ENCODE peak calls at places on chromosomes 12 and 14, in nine cellular contexts. M, A, C, V, T, U, S, R and G are unnamed samples. For H3K36me3, the result is how much of the 10 kb centered on the place peaks cover.

GRCh38 chr12:101455685-101456084 is 19.5 kb upstream of the SPIC start:
- DNase-seq in U (no peak), R (no peak), A (peak), C (no peak), V (no peak), T (no peak), S (no peak), M (no peak), G (no peak)

GRCh38 chr12:49624919-49625577 is 1.7 kb downstream of the PRPF40B start:
- DNase-seq in R (no peak), C (no peak), V (no peak), U (no peak), M (peak), T (peak), S (no peak), A (no peak), G (no peak)

GRCh38 chr12:76037130-76038105 is 5.8 kb upstream of the PHLDA1 start:
- DNase-seq in T (peak), V (no peak), A (peak), M (peak), R (peak), U (no peak), S (peak), C (no peak), G (no peak)

GRCh38 chr12:104177663-104178501 is 37.7 kb upstream of the TXNRD1 start:
- DNase-seq in T (peak), U (peak), R (no peak), C (no peak), M (peak), A (no peak), S (peak), V (no peak), G (peak)

GRCh38 chr12:92552412-92553108 is 150.2 kb upstream of the PLEKHG7 start:
- DNase-seq in S (peak), M (no peak), T (peak), C (no peak), A (no peak), V (no peak), R (no peak), U (no peak), G (no peak)

GRCh38 chr14:38496092-38496491 is 240.2 kb upstream of the CLEC14A start:
- DNase-seq in T (no peak), A (no peak), V (no peak), C (no peak), S (no peak), U (no peak), R (no peak), M (no peak), G (no peak)

GRCh38 chr12:64747681-64748080 is 11.5 kb downstream of the GNS start:
- DNase-seq in A (no peak), S (no peak), V (no peak), M (no peak), C (no peak), U (no peak), T (no peak), R (no peak), G (no peak)

GRCh38 chr14:74710477-74710876 is 2.4 kb downstream of the AREL1 start:
- DNase-seq in M (no peak), A (no peak), S (no peak), V (no peak), R (no peak), T (no peak), C (no peak), U (no peak), G (no peak)

GRCh38 chr12:12333980-12334709 is 15.9 kb downstream of the MANSC1 start:
- DNase-seq in M (peak), V (peak), T (peak), R (peak), C (peak), U (no peak), S (peak), A (peak), G (peak)

GRCh38 chr12:95470300-95470699 is 3.7 kb upstream of the METAP2 start:
- DNase-seq in M (no peak), A (no peak), S (no peak), V (no peak), R (no peak), C (no peak), T (no peak), U (no peak), G (no peak)

GRCh38 chr12:27244680-27245005 is 557 bp downstream of the STK38L start:
- DNase-seq in U (no peak), C (no peak), M (no peak), A (no peak), T (peak), S (no peak), V (no peak), R (no peak), G (no peak)

GRCh38 chr14:90815817-90816662 is at the start of gene TTC7B:
- DNase-seq in C (peak), U (no peak), M (peak), R (no peak), T (peak), A (no peak), V (peak), S (peak), G (peak)

GRCh38 chr12:31749024-31749704 is 20.3 kb upstream of the AMN1 start:
- DNase-seq in M (peak), V (peak), T (peak), U (no peak), R (peak), A (peak), C (peak), S (peak), G (peak)

GRCh38 chr14:88166616-88167015 is 156.5 kb downstream of the KCNK10 start:
- DNase-seq in M (no peak), S (peak), U (no peak), V (no peak), R (no peak), A (no peak), C (no peak), T (peak), G (no peak)

GRCh38 chr14:54252072-54252730 is 144.6 kb upstream of the CDKN3 start:
- DNase-seq in S (peak), C (no peak), M (peak), V (no peak), R (no peak), A (no peak), U (no peak), T (peak), G (no peak)

GRCh38 chr12:90978117-90978770 is 23.3 kb upstream of the CCER1 start:
- DNase-seq in S (peak), R (no peak), V (no peak), C (no peak), A (no peak), T (peak), U (no peak), M (peak), G (no peak)

GRCh38 chr12:124391340-124392261 is 96.7 kb downstream of the RFLNA start:
- DNase-seq in M (peak), T (peak), A (no peak), V (peak), S (no peak), R (peak), C (peak), U (no peak), G (peak)

GRCh38 chr14:20848316-20848954 is 42.8 kb upstream of the RNASE3 start:
- DNase-seq in V (no peak), S (peak), R (no peak), A (no peak), U (no peak), T (peak), M (no peak), C (no peak), G (no peak)

GRCh38 chr12:119363037-119363436 is 28.5 kb downstream of the CCDC60 start:
- DNase-seq in A (no peak), R (no peak), M (no peak), S (no peak), C (no peak), U (no peak), V (no peak), T (no peak), G (no peak)

GRCh38 chr12:117662620-117663395 is 301.4 kb upstream of the NOS1 start:
- DNase-seq in U (no peak), R (no peak), M (no peak), A (no peak), C (no peak), S (no peak), T (no peak), V (no peak), G (no peak)

GRCh38 chr12:122079038-122079531 is 529 bp downstream of the MLXIP start:
- DNase-seq in C (peak), R (peak), U (no peak), S (peak), M (peak), V (peak), A (peak), T (no peak), G (no peak)

GRCh38 chr12:17661250-17661649 is 428.7 kb downstream of the RERGL start:
- DNase-seq in V (no peak), A (no peak), U (no peak), R (no peak), M (no peak), S (peak), T (no peak), C (no peak), G (no peak)

GRCh38 chr12:24109381-24110039 is 160.0 kb upstream of the SOX5 start:
- DNase-seq in M (peak), R (no peak), V (no peak), S (peak), A (no peak), C (peak), T (peak), U (no peak), G (no peak)

GRCh38 chr12:26185532-26186320 is 9.6 kb upstream of the SSPN start:
- DNase-seq in M (no peak), U (no peak), A (no peak), V (no peak), R (no peak), S (no peak), C (no peak), T (no peak), G (no peak)

GRCh38 chr12:53968214-53969127 is 4.5 kb upstream of the HOXC11 start:
- DNase-seq in V (peak), U (no peak), S (no peak), C (no peak), M (no peak), A (no peak), R (no peak), T (no peak), G (no peak)

GRCh38 chr12:48037267-48037915 is 33.1 kb upstream of the COL2A1 start:
- DNase-seq in R (no peak), A (no peak), V (no peak), M (peak), T (peak), S (peak), U (no peak), C (peak), G (no peak)

GRCh38 chr14:53355581-53356112 is 202.5 kb upstream of the DDHD1 start:
- DNase-seq in M (peak), S (peak), V (no peak), C (peak), A (no peak), R (no peak), U (no peak), T (peak), G (no peak)

GRCh38 chr12:43245947-43246346 is 306.1 kb downstream of the ADAMTS20 start:
- DNase-seq in S (no peak), T (no peak), C (no peak), U (no peak), V (no peak), M (no peak), A (no peak), R (no peak), G (no peak)

GRCh38 chr14:81311816-81312215 is 88.3 kb downstream of the STON2 start:
- DNase-seq in A (no peak), T (no peak), S (no peak), M (no peak), R (no peak), U (no peak), C (no peak), V (no peak), G (no peak)

GRCh38 chr12:94875525-94875924 is 128.0 kb downstream of the NDUFA12 start:
- DNase-seq in M (no peak), A (no peak), V (no peak), C (peak), T (no peak), U (peak), S (peak), R (peak), G (no peak)

GRCh38 chr12:40010899-40011774 is 94.7 kb downstream of the SLC2A13 start:
- DNase-seq in R (no peak), S (peak), M (peak), U (no peak), T (peak), C (peak), V (no peak), A (peak), G (peak)

GRCh38 chr12:130647814-130648213 is 68.3 kb downstream of the RIMBP2 start:
- DNase-seq in M (no peak), A (no peak), T (no peak), S (no peak), C (peak), U (no peak), R (no peak), V (peak), G (no peak)

GRCh38 chr12:28222959-28223662 is 32.9 kb downstream of the CCDC91 start:
- DNase-seq in M (no peak), T (no peak), U (no peak), V (no peak), C (no peak), A (peak), R (peak), S (peak), G (no peak)

GRCh38 chr14:96797943-96798349 is 764 bp downstream of the VRK1 start:
- DNase-seq in M (peak), V (no peak), C (no peak), R (no peak), S (no peak), T (no peak), U (no peak), A (no peak), G (no peak)

GRCh38 chr14:24317141-24317927 is 6.0 kb downstream of the LTB4R start:
- DNase-seq in T (no peak), M (peak), U (no peak), C (no peak), R (no peak), A (no peak), V (no peak), S (no peak), G (peak)

GRCh38 chr12:48943221-48943620 is 14.1 kb downstream of the ARF3 start:
- DNase-seq in A (no peak), U (no peak), S (no peak), C (no peak), R (no peak), V (no peak), M (no peak), T (no peak), G (no peak)

GRCh38 chr12:48198619-48198973 is 4.5 kb downstream of the OR10AD1 start:
- DNase-seq in S (no peak), R (no peak), U (peak), T (no peak), M (peak), C (no peak), V (peak), A (no peak), G (peak)

GRCh38 chr14:93987376-93987775 is 9.7 kb upstream of the CCDC197 start:
- DNase-seq in U (no peak), R (no peak), C (peak), A (no peak), M (no peak), T (no peak), V (no peak), S (no peak), G (no peak)

GRCh38 chr14:33958616-33959226 is 7.8 kb upstream of the EGLN3 start:
- DNase-seq in T (no peak), M (no peak), R (no peak), S (no peak), C (no peak), U (no peak), A (no peak), V (no peak), G (no peak)

GRCh38 chr14:76154539-76155126 is 2.9 kb downstream of the GPATCH2L start:
- DNase-seq in C (no peak), U (no peak), T (no peak), A (no peak), R (no peak), S (no peak), V (no peak), M (no peak), G (no peak)
- H3K36me3 ChIP-seq in C (under half), U (under half), T (under half), A (under half), R (under half), S (under half), V (under half), M (under half), G (under half)

GRCh38 chr12:57491393-57492280 is 3.8 kb downstream of the MARS1 start:
- DNase-seq in R (no peak), M (no peak), S (no peak), T (no peak), C (no peak), U (no peak), V (peak), A (no peak), G (no peak)
- H3K36me3 ChIP-seq in R (under half), M (under half), S (under half), T (under half), C (under half), U (half or more), V (under half), A (under half), G (half or more)

GRCh38 chr12:46214668-46215429 is 54.0 kb downstream of the SLC38A1 start:
- DNase-seq in V (peak), T (peak), M (no peak), S (no peak), C (no peak), A (peak), U (no peak), R (peak), G (no peak)

GRCh38 chr12:46219892-46220655 is 48.8 kb downstream of the SLC38A1 start:
- DNase-seq in V (no peak), T (peak), U (no peak), C (no peak), S (no peak), R (no peak), A (peak), M (peak), G (no peak)

GRCh38 chr12:46218509-46219095 is 50.2 kb downstream of the SLC38A1 start:
- DNase-seq in M (no peak), T (no peak), V (no peak), A (no peak), R (no peak), U (no peak), C (no peak), S (no peak), G (no peak)

GRCh38 chr12:46219147-46219891 is 49.5 kb downstream of the SLC38A1 start:
- DNase-seq in C (no peak), U (no peak), R (no peak), S (no peak), A (peak), M (no peak), T (no peak), V (no peak), G (no peak)

DNA sequence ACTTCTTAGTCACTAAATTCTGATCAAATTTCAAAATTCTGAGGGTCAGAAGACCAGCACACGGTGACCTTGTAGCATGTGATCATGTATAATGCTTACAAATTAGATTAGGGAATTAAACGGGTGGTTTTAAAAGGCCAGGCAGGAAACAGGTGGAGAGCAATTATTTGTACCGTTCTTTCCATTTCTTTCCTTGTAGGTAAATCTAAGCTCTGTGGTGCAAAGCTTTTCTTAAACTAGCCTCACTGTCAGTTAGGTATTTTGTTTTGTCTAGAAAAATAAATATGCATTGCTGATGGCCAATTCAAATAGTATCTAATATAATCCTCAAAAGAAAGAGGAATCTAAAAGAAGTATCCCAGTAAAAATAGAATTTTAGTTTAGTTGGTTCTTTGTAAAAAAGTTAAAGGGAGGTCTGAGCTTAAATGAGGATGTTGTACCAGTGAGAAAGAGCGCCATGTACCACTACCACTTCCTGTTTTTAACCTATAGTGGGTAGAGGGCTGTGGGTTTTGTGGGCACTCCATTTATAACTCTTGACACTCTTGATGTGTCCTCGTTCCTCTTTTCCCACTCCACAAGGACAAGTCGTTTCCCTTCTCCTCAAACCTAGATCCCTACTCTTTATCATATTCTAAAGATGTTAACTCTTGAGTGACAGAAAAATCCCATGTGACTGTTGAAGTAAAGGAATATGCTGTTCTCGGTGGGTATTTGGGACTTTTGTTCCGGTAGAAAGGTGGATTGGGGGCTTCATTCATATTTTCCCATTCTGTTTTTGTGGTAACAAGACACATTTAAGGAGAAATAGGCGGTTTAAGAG is 50.9 kb downstream of the SLC38A1 start:
- DNase-seq in S (no peak), R (peak), V (no peak), C (no peak), M (no peak), U (no peak), A (peak), T (no peak), G (no peak)
- H3K36me3 ChIP-seq in S (under half), R (under half), V (under half), C (under half), M (under half), U (under half), A (under half), T (under half), G (under half)

GRCh38 chr14:64114166-64114565 is 180.0 kb downstream of the ESR2 start:
- DNase-seq in C (peak), M (no peak), V (no peak), T (peak), S (peak), A (no peak), U (no peak), R (no peak), G (no peak)

GRCh38 chr14:64109821-64110554 is 184.2 kb downstream of the ESR2 start:
- DNase-seq in T (peak), V (no peak), M (peak), A (no peak), C (no peak), R (no peak), S (no peak), U (no peak), G (no peak)

GRCh38 chr14:64113279-64113678 is 180.9 kb downstream of the ESR2 start:
- DNase-seq in A (no peak), R (no peak), S (peak), U (no peak), M (no peak), T (no peak), V (no peak), C (no peak), G (no peak)

GRCh38 chr14:64112859-64113258 is 181.3 kb downstream of the ESR2 start:
- DNase-seq in S (peak), U (no peak), T (no peak), R (no peak), A (no peak), M (no peak), C (no peak), V (no peak), G (no peak)

DNA sequence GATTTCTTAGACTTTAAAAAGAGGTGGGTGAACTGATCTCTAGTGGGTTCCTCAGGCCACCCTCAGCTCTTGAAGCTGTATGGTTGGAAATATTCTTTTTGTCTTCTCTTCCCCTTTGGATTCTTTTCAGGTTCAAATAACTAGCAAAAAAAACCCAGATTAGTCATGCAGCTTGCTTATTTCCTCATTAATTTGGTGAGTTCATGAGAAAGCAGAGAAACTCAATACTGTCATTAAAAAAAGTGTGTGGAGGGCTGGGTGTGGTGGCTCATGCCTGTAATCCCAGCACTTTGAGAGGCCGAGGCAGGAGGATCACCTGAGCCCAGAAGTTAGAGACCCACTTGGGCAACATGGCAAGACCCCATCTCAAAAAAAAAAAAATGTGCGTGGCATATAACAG is 183.3 kb downstream of the ESR2 start:
- DNase-seq in C (no peak), A (no peak), U (no peak), T (peak), V (no peak), M (no peak), R (no peak), S (no peak), G (no peak)
- H3K36me3 ChIP-seq in C (under half), A (under half), U (under half), T (under half), V (under half), M (under half), R (under half), S (under half), G (half or more)